ENCODE peak calls at places on chromosomes 13 and 19, in ten cellular contexts. G is transverse colon, Q is Peyer's patch, N is HCT116, Y is adrenal gland, A is prostate gland, C is tibial nerve, Z is breast epithelium, H is IMR-90, K is stomach. F is an unnamed sample. For H3K4me1, the result is how much of the 10 kb centered on the place peaks cover.

GRCh38 chr19:3357362-3357730 is 9.0 kb upstream of the NFIC start:
- DNase-seq in G (no peak), Q (no peak), N (no peak), Y (no peak), A (no peak), C (no peak), Z (no peak), H (no peak), K (no peak), F (no peak)

GRCh38 chr19:5484398-5485285 is 29.4 kb downstream of the ZNRF4 start:
- DNase-seq in G (no peak), Q (no peak), N (no peak), Y (no peak), A (no peak), C (no peak), Z (no peak), H (peak), K (peak), F (no peak)

GRCh38 chr19:40285353-40286234 is 449 bp upstream of the AKT2 start:
- DNase-seq in G (peak), Q (peak), N (peak), Y (peak), A (peak), C (peak), Z (peak), H (peak), K (peak), F (peak)

GRCh38 chr19:44732235-44733014 is 16.1 kb upstream of the BCL3 start:
- DNase-seq in G (no peak), Q (no peak), N (no peak), Y (no peak), A (no peak), C (no peak), Z (no peak), H (no peak), K (no peak), F (no peak)

GRCh38 chr19:53571339-53571738 is 33.4 kb downstream of the ZNF331 start:
- DNase-seq in G (no peak), Q (no peak), N (no peak), Y (no peak), A (no peak), C (no peak), Z (no peak), H (no peak), K (no peak), F (no peak)

GRCh38 chr13:103976371-103976770 is 910.2 kb upstream of the SLC10A2 start:
- DNase-seq in G (no peak), Q (no peak), N (no peak), Y (no peak), A (no peak), C (no peak), Z (no peak), H (no peak), K (no peak), F (no peak)

GRCh38 chr19:6068711-6069110 is 41.6 kb downstream of the RFX2 start:
- DNase-seq in G (no peak), Q (no peak), N (no peak), Y (peak), A (no peak), C (no peak), Z (no peak), H (no peak), K (no peak), F (no peak)

GRCh38 chr19:6891761-6892385 is 4.5 kb downstream of the ADGRE1 start:
- DNase-seq in G (no peak), Q (no peak), N (no peak), Y (no peak), A (no peak), C (no peak), Z (no peak), H (no peak), K (no peak), F (no peak)

GRCh38 chr19:47021536-47022139 is 2.0 kb downstream of the NPAS1 start:
- DNase-seq in G (no peak), Q (no peak), N (no peak), Y (no peak), A (no peak), C (no peak), Z (no peak), H (no peak), K (no peak), F (no peak)

GRCh38 chr19:17522988-17523872 is 11.8 kb downstream of the PGLS start:
- DNase-seq in G (peak), Q (peak), N (no peak), Y (peak), A (no peak), C (no peak), Z (no peak), H (no peak), K (peak), F (no peak)

GRCh38 chr19:46372901-46373572 is 26.1 kb downstream of the PPP5C start:
- DNase-seq in G (no peak), Q (no peak), N (no peak), Y (peak), A (no peak), C (no peak), Z (peak), H (no peak), K (no peak), F (no peak)

GRCh38 chr19:6767081-6767356 is 216 bp downstream of the SH2D3A start:
- DNase-seq in G (no peak), Q (no peak), N (no peak), Y (no peak), A (no peak), C (no peak), Z (no peak), H (no peak), K (no peak), F (no peak)

GRCh38 chr13:22040810-22041364 is 370.0 kb downstream of the FGF9 start:
- DNase-seq in G (no peak), Q (no peak), N (no peak), Y (no peak), A (no peak), C (no peak), Z (no peak), H (no peak), K (no peak), F (no peak)

GRCh38 chr13:35848316-35848715 is 282.9 kb downstream of the DCLK1 start:
- DNase-seq in G (no peak), Q (no peak), N (no peak), Y (no peak), A (no peak), C (no peak), Z (no peak), H (no peak), K (no peak), F (no peak)

GRCh38 chr13:35854286-35854685 is 276.9 kb downstream of the DCLK1 start:
- DNase-seq in G (no peak), Q (no peak), N (no peak), Y (no peak), A (no peak), C (no peak), Z (no peak), H (no peak), K (no peak), F (no peak)

GRCh38 chr13:35848868-35849644 is 282.1 kb downstream of the DCLK1 start:
- DNase-seq in G (no peak), Q (no peak), N (no peak), Y (no peak), A (no peak), C (no peak), Z (no peak), H (no peak), K (no peak), F (no peak)

GRCh38 chr13:35851238-35851814 is 279.9 kb downstream of the DCLK1 start:
- DNase-seq in G (no peak), Q (no peak), N (no peak), Y (no peak), A (no peak), C (no peak), Z (no peak), H (no peak), K (no peak), F (no peak)

DNA sequence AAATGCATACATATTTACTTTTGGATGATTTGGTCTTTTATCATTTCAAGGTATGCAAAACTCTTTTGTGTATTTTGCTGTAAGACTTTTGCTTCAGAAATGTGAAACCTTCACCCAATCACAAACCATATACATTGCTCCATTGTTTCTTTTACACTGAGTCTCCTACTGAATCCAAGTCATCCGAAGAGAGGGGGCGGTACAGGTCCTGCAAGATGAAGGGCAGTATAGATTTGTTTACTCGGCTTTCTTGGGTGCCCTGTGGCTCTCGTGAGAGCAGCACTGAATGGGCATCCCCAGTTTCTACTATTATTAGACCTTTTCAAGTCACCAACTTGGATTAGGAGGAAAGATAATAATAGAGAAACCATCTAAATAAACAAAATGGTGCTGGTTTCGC is 280.6 kb downstream of the DCLK1 start:
- DNase-seq in G (no peak), Q (no peak), N (no peak), Y (no peak), A (no peak), C (no peak), Z (no peak), H (no peak), K (no peak), F (no peak)
- TF ChIP-seq CTCF in G (no peak), Q (no peak), N (no peak), Y (no peak), A (no peak), C (no peak), Z (no peak), H (no peak), K (no peak), F (no peak)

GRCh38 chr19:34985249-34986022 is 14.7 kb upstream of the GRAMD1A start:
- DNase-seq in G (no peak), Q (peak), N (no peak), Y (peak), A (peak), C (no peak), Z (peak), H (peak), K (peak), F (no peak)
- H3K4me1 ChIP-seq in G (under half), Q (under half), N (under half), Y (under half), A (under half), C (under half), Z (under half), H (under half), K (under half), F (under half)

DNA sequence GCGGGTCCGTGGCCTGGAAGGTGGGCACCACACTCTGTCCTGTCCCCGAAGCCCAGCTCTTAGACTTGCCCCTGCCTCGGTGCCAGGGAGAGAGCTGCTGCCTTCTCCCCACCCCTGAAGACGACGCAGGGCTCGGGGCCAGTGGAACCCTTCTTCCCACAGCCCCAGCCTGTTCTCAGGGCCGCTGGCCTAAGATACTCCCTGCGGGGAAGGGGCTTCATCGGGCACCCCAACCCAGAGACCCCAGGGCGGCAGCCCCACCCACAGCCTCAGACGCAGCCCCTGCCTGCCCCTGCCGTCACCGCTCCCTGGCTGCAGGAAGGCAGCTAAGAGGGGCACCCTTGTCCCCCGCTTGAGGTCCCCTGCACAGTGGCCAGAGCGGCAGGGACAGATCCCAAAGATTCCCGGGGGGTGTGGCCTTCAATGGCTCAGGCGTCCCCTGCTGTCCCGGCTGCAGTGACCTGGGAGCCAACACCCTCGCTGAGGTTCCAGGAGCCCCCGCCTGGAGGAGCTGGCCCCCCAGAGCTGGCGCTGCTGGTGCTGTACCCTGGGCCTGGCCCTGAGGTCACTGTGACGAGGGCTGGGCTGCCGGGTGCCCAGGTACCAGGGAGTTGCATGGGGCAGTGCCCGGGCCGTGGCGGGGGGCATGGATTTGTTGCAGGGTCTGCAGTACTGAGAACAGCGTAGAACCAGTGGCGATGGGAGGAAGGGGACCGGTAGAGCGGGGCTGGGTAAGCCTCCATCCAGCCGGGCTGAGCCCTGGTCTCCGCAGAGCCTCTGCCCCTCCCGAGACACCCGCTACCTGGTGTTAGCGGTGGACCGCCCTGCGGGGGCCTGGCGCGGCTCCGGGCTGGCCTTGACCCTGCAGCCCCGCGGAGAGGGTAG is 999 bp downstream of the AMH start:
- DNase-seq in G (no peak), Q (no peak), N (no peak), Y (no peak), A (no peak), C (no peak), Z (no peak), H (no peak), K (no peak), F (no peak)
- TF ChIP-seq POLR2A in G (no peak), Q (no peak), N (no peak), Y (no peak), A (no peak), C (no peak), Z (no peak), H (no peak), K (no peak), F (no peak)

GRCh38 chr13:41611385-41611784 is 154.0 kb downstream of the RGCC start:
- DNase-seq in G (no peak), Q (no peak), N (no peak), Y (no peak), A (no peak), C (no peak), Z (no peak), H (no peak), K (no peak), F (no peak)
- TF ChIP-seq CTCF in G (no peak), Q (no peak), N (no peak), Y (no peak), A (no peak), C (no peak), Z (no peak), H (no peak), K (no peak), F (no peak)

DNA sequence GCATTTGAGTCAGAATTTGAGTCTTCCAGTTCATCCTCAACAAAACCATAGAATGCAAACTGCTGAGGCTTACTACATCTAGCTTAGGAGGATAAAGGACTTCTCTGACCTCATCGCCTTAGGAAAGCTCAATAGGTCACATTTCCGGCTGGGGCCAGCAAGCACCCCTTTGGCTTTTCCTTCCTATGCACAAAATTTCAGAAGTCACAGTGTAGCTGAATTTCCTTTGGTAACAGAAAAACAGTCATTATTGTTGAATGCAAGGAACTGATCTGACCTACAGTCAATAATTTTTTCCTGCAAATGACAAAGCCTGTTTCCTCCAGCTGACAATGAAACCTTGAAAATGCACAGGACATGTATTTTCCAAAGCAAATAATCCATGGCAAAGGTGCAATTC is 32.8 kb upstream of the LRCH1 start:
- DNase-seq in G (no peak), Q (no peak), N (no peak), Y (peak), A (no peak), C (no peak), Z (no peak), H (no peak), K (no peak), F (no peak)
- H3K4me1 ChIP-seq in G (under half), Q (under half), N (under half), Y (under half), A (under half), C (under half), Z (under half), H (under half), K (under half), F (under half)

DNA sequence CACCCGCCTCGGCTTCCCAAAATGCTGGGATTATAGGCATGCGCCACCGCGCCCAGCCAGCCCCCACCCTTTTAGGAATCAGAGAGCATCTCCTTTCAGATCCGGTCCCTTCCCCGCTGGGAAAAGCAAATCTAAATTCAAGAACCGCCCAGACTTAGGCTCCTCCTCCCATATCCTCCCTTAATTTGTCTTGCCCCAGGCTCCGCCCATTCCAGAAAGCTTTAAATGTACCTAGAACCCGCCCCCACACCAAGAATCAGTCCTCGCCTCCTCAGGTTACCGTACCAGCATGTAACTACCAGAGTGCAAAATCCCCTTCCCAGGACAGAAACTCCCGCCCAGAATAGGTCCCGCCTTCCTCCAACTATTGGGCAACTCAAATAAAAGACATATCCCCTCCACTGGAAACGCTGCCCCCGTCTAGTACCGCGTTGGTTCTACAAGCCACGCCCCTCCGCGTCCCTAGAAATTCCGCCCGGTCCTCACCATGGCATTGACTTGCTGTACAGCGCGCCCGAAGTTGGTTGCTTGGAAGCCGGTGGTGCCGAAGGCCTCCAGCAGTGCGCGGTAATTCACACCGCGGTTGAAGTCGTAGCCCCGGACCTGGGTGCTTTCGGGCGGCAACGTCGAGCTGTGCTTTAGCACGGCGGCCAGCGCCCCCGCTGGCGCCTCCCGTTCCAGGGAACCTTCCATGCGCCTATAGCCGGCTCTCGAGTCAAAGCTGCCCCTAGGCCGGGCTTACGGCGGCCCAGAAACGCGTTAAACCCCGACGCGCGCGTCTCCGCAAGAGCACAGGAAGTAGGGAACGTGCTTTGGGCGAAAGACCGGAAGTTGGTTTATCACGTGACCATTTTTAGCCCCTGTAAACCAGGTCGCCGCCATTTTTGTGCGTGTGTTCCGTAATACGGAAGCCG is at the start of gene DHPS:
- DNase-seq in G (peak), Q (peak), N (peak), Y (peak), A (peak), C (peak), Z (peak), H (peak), K (peak), F (peak)
- TF ChIP-seq POLR2A in G (peak), Q (peak), N (peak), Y (peak), A (peak), C (peak), Z (peak), H (peak), K (no peak), F (peak)

GRCh38 chr13:64154514-64154913 is 2738.9 kb upstream of the PCDH20 start:
- DNase-seq in G (no peak), Q (no peak), N (peak), Y (no peak), A (no peak), C (no peak), Z (no peak), H (peak), K (no peak), F (no peak)
- TF ChIP-seq CTCF in G (no peak), Q (no peak), N (peak), Y (no peak), A (no peak), C (no peak), Z (no peak), H (peak), K (no peak), F (no peak)